ENCODE peak calls at places on chromosome 21, in five cellular contexts. A is H9, L is trophoblast cell, D is H1, C is neuronal stem cell. T is an unnamed sample.

GRCh38 chr21:32325706-32326105 is 27.1 kb downstream of the MRAP start:
- DNase-seq in A (no peak), D (no peak), C (no peak), L (no peak), T (no peak)

GRCh38 chr21:29196664-29197052 is 66.2 kb downstream of the MAP3K7CL start:
- DNase-seq in A (no peak), L (no peak), C (no peak), D (no peak), T (no peak)

GRCh38 chr21:46210378-46211136 is 18.0 kb downstream of the LSS start:
- DNase-seq in C (no peak), L (no peak), A (no peak), D (no peak), T (no peak)

GRCh38 chr21:31873696-31874599 is 1.1 kb downstream of the HUNK start:
- DNase-seq in L (peak), A (peak), C (peak), D (no peak), T (peak)

GRCh38 chr21:19767546-19767945 is 1230.7 kb upstream of the NCAM2 start:
- DNase-seq in C (no peak), L (no peak), D (no peak), A (no peak), T (no peak)

GRCh38 chr21:30194701-30195299 is 21.1 kb downstream of the CLDN8 start:
- DNase-seq in A (no peak), L (peak), C (peak), D (no peak), T (peak)

GRCh38 chr21:28439852-28440251 is 552.8 kb downstream of the LTN1 start:
- DNase-seq in D (no peak), A (no peak), L (no peak), C (no peak), T (no peak)

GRCh38 chr21:29248124-29248523 is 50.6 kb upstream of the BACH1 start:
- DNase-seq in D (no peak), L (no peak), A (no peak), C (no peak), T (no peak)

GRCh38 chr21:38352536-38353219 is 95.9 kb downstream of the KCNJ15 start:
- DNase-seq in L (peak), A (peak), D (no peak), C (peak), T (peak)

GRCh38 chr21:14600569-14601308 is 54.6 kb upstream of the SAMSN1 start:
- DNase-seq in D (no peak), A (no peak), L (no peak), C (no peak), T (no peak)

GRCh38 chr21:25561668-25562641 is 45.3 kb downstream of the MRPL39 start:
- DNase-seq in D (no peak), A (peak), L (peak), C (peak), T (peak)

DNA sequence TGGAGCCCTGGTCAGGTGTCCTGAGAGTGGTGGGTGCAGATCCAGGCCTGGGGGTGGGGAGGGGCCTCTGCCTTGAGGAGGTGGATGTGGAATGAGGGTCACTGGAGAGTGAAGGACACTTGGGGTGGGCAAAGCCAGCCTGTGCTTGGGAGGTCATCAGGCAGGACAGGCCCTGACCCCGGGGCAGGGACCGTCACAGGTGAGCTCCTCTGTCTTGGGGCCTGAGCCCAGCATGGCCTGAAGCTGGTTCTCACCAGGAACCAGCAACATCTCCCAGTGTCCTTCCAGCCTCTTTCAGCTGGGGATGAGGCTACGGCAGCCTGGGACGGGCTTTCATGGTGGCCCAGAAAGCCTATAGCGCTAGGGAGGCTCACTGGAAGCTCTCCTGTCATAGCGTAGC is 831 bp upstream of the KRTAP10-2 start:
- DNase-seq in C (no peak), A (no peak), L (no peak), D (no peak), T (no peak)
- H3K27ac ChIP-seq in C (no peak), A (no peak), L (no peak), D (no peak), T (no peak)

GRCh38 chr21:42406846-42407245 is 3.1 kb downstream of the UBASH3A start:
- DNase-seq in C (no peak), D (no peak), L (no peak), A (no peak), T (no peak)

GRCh38 chr21:42404534-42404933 is 832 bp downstream of the UBASH3A start:
- DNase-seq in A (no peak), D (no peak), L (no peak), C (no peak), T (no peak)

GRCh38 chr21:42405064-42406059 is 1.7 kb downstream of the UBASH3A start:
- DNase-seq in C (no peak), L (no peak), D (no peak), A (no peak), T (no peak)

GRCh38 chr21:42407476-42407875 is 3.8 kb downstream of the UBASH3A start:
- DNase-seq in D (no peak), A (no peak), C (no peak), L (no peak), T (no peak)

DNA sequence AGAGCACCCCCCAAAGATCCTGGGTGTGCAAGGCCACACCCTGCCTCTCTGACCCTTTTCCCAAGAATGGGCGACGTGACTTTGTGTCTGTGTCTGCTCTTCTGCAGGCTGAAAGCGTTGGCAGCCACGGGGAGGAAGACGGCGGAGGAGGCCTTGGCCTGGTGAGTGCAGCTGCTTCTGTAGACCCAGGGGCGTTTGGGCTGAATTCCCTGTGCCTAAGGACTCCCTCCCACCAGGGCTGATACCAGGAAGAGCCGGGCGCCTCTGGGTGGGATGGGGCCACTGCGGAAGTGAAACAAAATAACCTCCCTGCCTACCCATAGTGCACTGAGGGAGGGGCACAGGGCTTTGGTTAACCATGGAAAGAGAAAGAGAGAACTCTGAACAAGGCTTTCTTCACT is 2.5 kb downstream of the UBASH3A start:
- DNase-seq in C (no peak), L (no peak), A (no peak), D (no peak), T (no peak)
- H2BK12ac ChIP-seq in C (no peak), L (no peak), A (no peak), D (no peak), T (no peak)

DNA sequence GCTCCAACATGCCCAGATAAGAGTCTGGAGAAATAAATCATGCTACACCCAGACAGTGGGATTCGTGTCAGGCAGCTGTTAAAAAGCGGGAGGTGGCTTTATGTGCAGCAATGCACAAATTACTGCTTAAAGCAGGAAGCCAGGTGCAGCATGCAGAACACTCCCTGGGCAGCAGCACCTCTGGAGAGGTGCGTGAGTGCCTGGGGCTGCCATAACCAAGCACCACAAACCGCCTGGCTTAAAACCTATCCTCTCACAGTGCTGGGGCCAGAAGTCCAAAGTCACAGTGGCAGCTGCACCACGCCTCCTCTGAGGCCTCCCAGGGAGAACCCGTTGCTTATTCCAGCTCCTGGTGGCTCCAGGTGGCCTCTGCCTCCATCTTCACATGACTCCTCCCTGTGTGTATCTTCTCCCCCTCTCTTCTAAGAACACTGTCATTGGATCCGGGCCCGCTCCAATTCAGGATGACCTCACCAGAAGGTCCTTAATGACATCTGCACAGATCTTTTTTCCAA is 115.6 kb downstream of the SIK1 start:
- DNase-seq in L (no peak), C (no peak), A (no peak), D (no peak), T (no peak)
- H3K27ac ChIP-seq in L (no peak), C (no peak), A (no peak), D (no peak), T (no peak)

DNA sequence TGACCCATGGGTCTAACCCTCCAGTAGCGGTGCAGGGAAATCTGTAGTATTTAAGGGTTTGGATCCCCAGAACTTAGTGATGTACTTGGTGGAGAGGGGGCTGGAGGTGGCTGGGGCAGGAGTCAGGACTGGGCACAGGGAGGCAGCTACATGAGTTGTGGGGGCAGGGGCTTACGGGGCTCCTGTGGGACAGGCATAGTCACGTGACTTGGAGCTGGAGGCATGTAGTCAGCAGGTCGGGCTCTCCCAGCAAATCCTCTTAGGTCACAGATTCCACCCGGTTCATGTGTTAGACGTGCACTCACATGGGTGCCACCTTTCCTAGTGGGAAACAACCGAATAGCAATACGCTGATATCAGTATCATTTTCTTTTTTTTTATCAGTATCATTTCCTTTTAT is 112.1 kb downstream of the PCP4 start:
- DNase-seq in D (no peak), A (no peak), C (no peak), L (no peak), T (no peak)
- H2BK12ac ChIP-seq in D (no peak), A (no peak), C (no peak), L (no peak), T (no peak)

DNA sequence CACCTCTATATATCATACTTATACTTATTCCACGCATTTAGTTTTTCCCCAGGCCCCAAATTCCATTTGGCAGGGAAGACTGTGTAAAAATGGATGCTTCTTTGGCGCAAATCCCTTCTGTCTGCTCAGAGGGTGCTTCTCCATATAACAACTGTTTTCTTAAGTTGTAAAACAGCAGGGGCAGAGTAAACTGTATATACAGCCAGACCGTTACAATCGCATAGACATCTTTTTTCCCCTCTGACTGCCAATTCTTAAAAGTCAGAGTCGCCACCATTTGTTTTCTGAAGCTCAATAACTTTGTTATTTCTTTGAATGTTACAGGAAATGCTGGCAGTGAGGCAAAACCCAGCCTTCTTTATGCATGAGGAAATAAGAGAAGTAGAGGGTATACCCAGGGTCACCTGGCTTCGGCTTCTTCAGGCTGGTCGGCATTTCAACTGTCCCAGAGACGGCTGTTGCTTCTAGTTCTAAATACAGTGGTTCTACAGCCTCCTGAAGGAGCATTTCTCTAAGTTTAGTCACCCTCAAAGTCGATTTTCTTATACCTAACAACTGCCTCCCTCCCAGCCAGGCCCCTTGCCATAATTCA is 188.4 kb downstream of the CLIC6 start:
- DNase-seq in D (no peak), C (no peak), A (no peak), L (no peak), T (no peak)
- H3K27ac ChIP-seq in D (no peak), C (no peak), A (no peak), L (no peak), T (no peak)

T was measured in mesenchymal stem cell.